ENCODE peak calls at places on chromosomes 5 and 9, in six cellular contexts. One of them, this sample, is unnamed.

GRCh38 chr9:114592356-114592755 is 4.8 kb downstream of the ATP6V1G1 start:
- DNase-seq in stimulated activated CD4-positive, alpha-beta T cell treated with anti-CD3 and anti-CD28 coated beads, Interleukin-12 subunit alpha, Interleukin-12 subunit beta, amount 100 ng/mL, for 48 hours: no peak
- DNase-seq in left ventricle myocardium superior: no peak
- DNase-seq in fibroblast of gingiva: peak
- DNase-seq in renal cortical epithelial cell: no peak
- DNase-seq in neural progenitor cell: no peak
- DNase-seq in this sample: no peak

GRCh38 chr5:111673896-111674626 is 82.9 kb downstream of the NREP start:
- DNase-seq in stimulated activated CD4-positive, alpha-beta T cell treated with anti-CD3 and anti-CD28 coated beads, Interleukin-12 subunit alpha, Interleukin-12 subunit beta, amount 100 ng/mL, for 48 hours: no peak
- DNase-seq in left ventricle myocardium superior: no peak
- DNase-seq in fibroblast of gingiva: no peak
- DNase-seq in renal cortical epithelial cell: no peak
- DNase-seq in neural progenitor cell: no peak
- DNase-seq in this sample: no peak

GRCh38 chr9:126397056-126397455 is 70.4 kb downstream of the MVB12B start:
- DNase-seq in stimulated activated CD4-positive, alpha-beta T cell treated with anti-CD3 and anti-CD28 coated beads, Interleukin-12 subunit alpha, Interleukin-12 subunit beta, amount 100 ng/mL, for 48 hours: peak
- DNase-seq in left ventricle myocardium superior: no peak
- DNase-seq in fibroblast of gingiva: no peak
- DNase-seq in renal cortical epithelial cell: no peak
- DNase-seq in neural progenitor cell: no peak
- DNase-seq in this sample: peak

GRCh38 chr9:18985464-18985951 is 47.5 kb downstream of the SAXO1 start:
- DNase-seq in stimulated activated CD4-positive, alpha-beta T cell treated with anti-CD3 and anti-CD28 coated beads, Interleukin-12 subunit alpha, Interleukin-12 subunit beta, amount 100 ng/mL, for 48 hours: no peak
- DNase-seq in left ventricle myocardium superior: no peak
- DNase-seq in fibroblast of gingiva: peak
- DNase-seq in renal cortical epithelial cell: peak
- DNase-seq in neural progenitor cell: no peak
- DNase-seq in this sample: no peak

GRCh38 chr5:14444988-14445387 is 136.6 kb upstream of the OTULINL start:
- DNase-seq in stimulated activated CD4-positive, alpha-beta T cell treated with anti-CD3 and anti-CD28 coated beads, Interleukin-12 subunit alpha, Interleukin-12 subunit beta, amount 100 ng/mL, for 48 hours: no peak
- DNase-seq in left ventricle myocardium superior: no peak
- DNase-seq in fibroblast of gingiva: no peak
- DNase-seq in renal cortical epithelial cell: peak
- DNase-seq in neural progenitor cell: no peak
- DNase-seq in this sample: no peak

GRCh38 chr9:131226226-131226625 is 50.1 kb downstream of the FAM78A start:
- DNase-seq in stimulated activated CD4-positive, alpha-beta T cell treated with anti-CD3 and anti-CD28 coated beads, Interleukin-12 subunit alpha, Interleukin-12 subunit beta, amount 100 ng/mL, for 48 hours: no peak
- DNase-seq in left ventricle myocardium superior: no peak
- DNase-seq in fibroblast of gingiva: no peak
- DNase-seq in renal cortical epithelial cell: no peak
- DNase-seq in neural progenitor cell: no peak
- DNase-seq in this sample: no peak

GRCh38 chr9:19102181-19102630 is 498 bp downstream of the HAUS6 start:
- DNase-seq in stimulated activated CD4-positive, alpha-beta T cell treated with anti-CD3 and anti-CD28 coated beads, Interleukin-12 subunit alpha, Interleukin-12 subunit beta, amount 100 ng/mL, for 48 hours: no peak
- DNase-seq in left ventricle myocardium superior: peak
- DNase-seq in fibroblast of gingiva: no peak
- DNase-seq in renal cortical epithelial cell: no peak
- DNase-seq in neural progenitor cell: peak
- DNase-seq in this sample: peak

GRCh38 chr5:127696688-127697087 is 6.5 kb upstream of the CCDC192 start:
- DNase-seq in stimulated activated CD4-positive, alpha-beta T cell treated with anti-CD3 and anti-CD28 coated beads, Interleukin-12 subunit alpha, Interleukin-12 subunit beta, amount 100 ng/mL, for 48 hours: no peak
- DNase-seq in left ventricle myocardium superior: no peak
- DNase-seq in fibroblast of gingiva: peak
- DNase-seq in renal cortical epithelial cell: peak
- DNase-seq in neural progenitor cell: no peak
- DNase-seq in this sample: no peak

GRCh38 chr5:156715287-156715686 is 134.8 kb upstream of the PPP1R2B start:
- DNase-seq in stimulated activated CD4-positive, alpha-beta T cell treated with anti-CD3 and anti-CD28 coated beads, Interleukin-12 subunit alpha, Interleukin-12 subunit beta, amount 100 ng/mL, for 48 hours: no peak
- DNase-seq in left ventricle myocardium superior: no peak
- DNase-seq in fibroblast of gingiva: no peak
- DNase-seq in renal cortical epithelial cell: peak
- DNase-seq in neural progenitor cell: peak
- DNase-seq in this sample: no peak

GRCh38 chr5:127002390-127002789 is 28.0 kb downstream of the MARCHF3 start:
- DNase-seq in stimulated activated CD4-positive, alpha-beta T cell treated with anti-CD3 and anti-CD28 coated beads, Interleukin-12 subunit alpha, Interleukin-12 subunit beta, amount 100 ng/mL, for 48 hours: no peak
- DNase-seq in left ventricle myocardium superior: no peak
- DNase-seq in fibroblast of gingiva: peak
- DNase-seq in renal cortical epithelial cell: no peak
- DNase-seq in neural progenitor cell: no peak
- DNase-seq in this sample: no peak

GRCh38 chr5:159891371-159891770 is 24.9 kb upstream of the ADRA1B start:
- DNase-seq in stimulated activated CD4-positive, alpha-beta T cell treated with anti-CD3 and anti-CD28 coated beads, Interleukin-12 subunit alpha, Interleukin-12 subunit beta, amount 100 ng/mL, for 48 hours: no peak
- DNase-seq in left ventricle myocardium superior: no peak
- DNase-seq in fibroblast of gingiva: no peak
- DNase-seq in renal cortical epithelial cell: peak
- DNase-seq in neural progenitor cell: peak
- DNase-seq in this sample: no peak

GRCh38 chr9:118659011-118659410 is 710.2 kb downstream of the BRINP1 start:
- DNase-seq in stimulated activated CD4-positive, alpha-beta T cell treated with anti-CD3 and anti-CD28 coated beads, Interleukin-12 subunit alpha, Interleukin-12 subunit beta, amount 100 ng/mL, for 48 hours: no peak
- DNase-seq in left ventricle myocardium superior: no peak
- DNase-seq in fibroblast of gingiva: no peak
- DNase-seq in renal cortical epithelial cell: no peak
- DNase-seq in neural progenitor cell: no peak
- DNase-seq in this sample: no peak

GRCh38 chr5:33148076-33148501 is 292.7 kb upstream of the TARS1 start:
- DNase-seq in stimulated activated CD4-positive, alpha-beta T cell treated with anti-CD3 and anti-CD28 coated beads, Interleukin-12 subunit alpha, Interleukin-12 subunit beta, amount 100 ng/mL, for 48 hours: no peak
- DNase-seq in left ventricle myocardium superior: no peak
- DNase-seq in fibroblast of gingiva: peak
- DNase-seq in renal cortical epithelial cell: peak
- DNase-seq in neural progenitor cell: no peak
- DNase-seq in this sample: peak

GRCh38 chr5:165630211-165630866 is 2124.9 kb downstream of the MAT2B start:
- DNase-seq in stimulated activated CD4-positive, alpha-beta T cell treated with anti-CD3 and anti-CD28 coated beads, Interleukin-12 subunit alpha, Interleukin-12 subunit beta, amount 100 ng/mL, for 48 hours: no peak
- DNase-seq in left ventricle myocardium superior: no peak
- DNase-seq in fibroblast of gingiva: peak
- DNase-seq in renal cortical epithelial cell: peak
- DNase-seq in neural progenitor cell: peak
- DNase-seq in this sample: peak

GRCh38 chr9:20297646-20298084 is 324.6 kb downstream of the MLLT3 start:
- DNase-seq in stimulated activated CD4-positive, alpha-beta T cell treated with anti-CD3 and anti-CD28 coated beads, Interleukin-12 subunit alpha, Interleukin-12 subunit beta, amount 100 ng/mL, for 48 hours: no peak
- DNase-seq in left ventricle myocardium superior: no peak
- DNase-seq in fibroblast of gingiva: peak
- DNase-seq in renal cortical epithelial cell: peak
- DNase-seq in neural progenitor cell: no peak
- DNase-seq in this sample: no peak

GRCh38 chr9:6418764-6419163 is 5.8 kb downstream of the UHRF2 start:
- DNase-seq in stimulated activated CD4-positive, alpha-beta T cell treated with anti-CD3 and anti-CD28 coated beads, Interleukin-12 subunit alpha, Interleukin-12 subunit beta, amount 100 ng/mL, for 48 hours: no peak
- DNase-seq in left ventricle myocardium superior: no peak
- DNase-seq in fibroblast of gingiva: no peak
- DNase-seq in renal cortical epithelial cell: no peak
- DNase-seq in neural progenitor cell: no peak
- DNase-seq in this sample: no peak

GRCh38 chr9:22084336-22085035 is 75.4 kb upstream of the CDKN2B start:
- DNase-seq in stimulated activated CD4-positive, alpha-beta T cell treated with anti-CD3 and anti-CD28 coated beads, Interleukin-12 subunit alpha, Interleukin-12 subunit beta, amount 100 ng/mL, for 48 hours: no peak
- DNase-seq in left ventricle myocardium superior: no peak
- DNase-seq in fibroblast of gingiva: peak
- DNase-seq in renal cortical epithelial cell: peak
- DNase-seq in neural progenitor cell: no peak
- DNase-seq in this sample: peak

GRCh38 chr5:87752362-87752761 is 339.6 kb upstream of the CCNH start:
- DNase-seq in stimulated activated CD4-positive, alpha-beta T cell treated with anti-CD3 and anti-CD28 coated beads, Interleukin-12 subunit alpha, Interleukin-12 subunit beta, amount 100 ng/mL, for 48 hours: no peak
- DNase-seq in left ventricle myocardium superior: no peak
- DNase-seq in fibroblast of gingiva: peak
- DNase-seq in renal cortical epithelial cell: no peak
- DNase-seq in neural progenitor cell: no peak
- DNase-seq in this sample: no peak

GRCh38 chr9:109401169-109401989 is 80.5 kb upstream of the EPB41L4B start:
- DNase-seq in stimulated activated CD4-positive, alpha-beta T cell treated with anti-CD3 and anti-CD28 coated beads, Interleukin-12 subunit alpha, Interleukin-12 subunit beta, amount 100 ng/mL, for 48 hours: no peak
- DNase-seq in left ventricle myocardium superior: no peak
- DNase-seq in fibroblast of gingiva: no peak
- DNase-seq in renal cortical epithelial cell: peak
- DNase-seq in neural progenitor cell: peak
- DNase-seq in this sample: peak

GRCh38 chr5:38168029-38168428 is 90.3 kb upstream of the EGFLAM start:
- DNase-seq in stimulated activated CD4-positive, alpha-beta T cell treated with anti-CD3 and anti-CD28 coated beads, Interleukin-12 subunit alpha, Interleukin-12 subunit beta, amount 100 ng/mL, for 48 hours: no peak
- DNase-seq in left ventricle myocardium superior: no peak
- DNase-seq in fibroblast of gingiva: no peak
- DNase-seq in renal cortical epithelial cell: no peak
- DNase-seq in neural progenitor cell: no peak
- DNase-seq in this sample: no peak

GRCh38 chr9:134393582-134394280 is 67.5 kb downstream of the RXRA start:
- DNase-seq in stimulated activated CD4-positive, alpha-beta T cell treated with anti-CD3 and anti-CD28 coated beads, Interleukin-12 subunit alpha, Interleukin-12 subunit beta, amount 100 ng/mL, for 48 hours: no peak
- DNase-seq in left ventricle myocardium superior: no peak
- DNase-seq in fibroblast of gingiva: no peak
- DNase-seq in renal cortical epithelial cell: no peak
- DNase-seq in neural progenitor cell: no peak
- DNase-seq in this sample: no peak

GRCh38 chr9:69376651-69377050 is 51.6 kb downstream of the ENTREP1 start:
- DNase-seq in stimulated activated CD4-positive, alpha-beta T cell treated with anti-CD3 and anti-CD28 coated beads, Interleukin-12 subunit alpha, Interleukin-12 subunit beta, amount 100 ng/mL, for 48 hours: no peak
- DNase-seq in left ventricle myocardium superior: peak
- DNase-seq in fibroblast of gingiva: peak
- DNase-seq in renal cortical epithelial cell: peak
- DNase-seq in neural progenitor cell: no peak
- DNase-seq in this sample: peak

GRCh38 chr5:92652735-92653134 is 928.3 kb downstream of the NR2F1-AS1 start:
- DNase-seq in stimulated activated CD4-positive, alpha-beta T cell treated with anti-CD3 and anti-CD28 coated beads, Interleukin-12 subunit alpha, Interleukin-12 subunit beta, amount 100 ng/mL, for 48 hours: no peak
- DNase-seq in left ventricle myocardium superior: no peak
- DNase-seq in fibroblast of gingiva: peak
- DNase-seq in renal cortical epithelial cell: no peak
- DNase-seq in neural progenitor cell: no peak
- DNase-seq in this sample: no peak

GRCh38 chr9:136982232-136983051 is at the start of gene LCNL1:
- DNase-seq in stimulated activated CD4-positive, alpha-beta T cell treated with anti-CD3 and anti-CD28 coated beads, Interleukin-12 subunit alpha, Interleukin-12 subunit beta, amount 100 ng/mL, for 48 hours: no peak
- DNase-seq in left ventricle myocardium superior: peak
- DNase-seq in fibroblast of gingiva: no peak
- DNase-seq in renal cortical epithelial cell: no peak
- DNase-seq in neural progenitor cell: no peak
- DNase-seq in this sample: no peak

GRCh38 chr9:70260606-70261005 is 1.8 kb downstream of the SMC5 start:
- DNase-seq in stimulated activated CD4-positive, alpha-beta T cell treated with anti-CD3 and anti-CD28 coated beads, Interleukin-12 subunit alpha, Interleukin-12 subunit beta, amount 100 ng/mL, for 48 hours: no peak
- DNase-seq in left ventricle myocardium superior: no peak
- DNase-seq in fibroblast of gingiva: no peak
- DNase-seq in renal cortical epithelial cell: no peak
- DNase-seq in neural progenitor cell: no peak
- DNase-seq in this sample: no peak

GRCh38 chr5:54171645-54172384 is 138.6 kb downstream of the ARL15 start:
- DNase-seq in stimulated activated CD4-positive, alpha-beta T cell treated with anti-CD3 and anti-CD28 coated beads, Interleukin-12 subunit alpha, Interleukin-12 subunit beta, amount 100 ng/mL, for 48 hours: no peak
- DNase-seq in left ventricle myocardium superior: no peak
- DNase-seq in fibroblast of gingiva: no peak
- DNase-seq in renal cortical epithelial cell: peak
- DNase-seq in neural progenitor cell: no peak
- DNase-seq in this sample: peak

GRCh38 chr5:109911731-109912130 is 222.0 kb downstream of the MAN2A1 start:
- DNase-seq in stimulated activated CD4-positive, alpha-beta T cell treated with anti-CD3 and anti-CD28 coated beads, Interleukin-12 subunit alpha, Interleukin-12 subunit beta, amount 100 ng/mL, for 48 hours: no peak
- DNase-seq in left ventricle myocardium superior: no peak
- DNase-seq in fibroblast of gingiva: peak
- DNase-seq in renal cortical epithelial cell: no peak
- DNase-seq in neural progenitor cell: no peak
- DNase-seq in this sample: peak

GRCh38 chr5:97142521-97143254 is at the start of gene LIX1:
- DNase-seq in stimulated activated CD4-positive, alpha-beta T cell treated with anti-CD3 and anti-CD28 coated beads, Interleukin-12 subunit alpha, Interleukin-12 subunit beta, amount 100 ng/mL, for 48 hours: no peak
- DNase-seq in left ventricle myocardium superior: no peak
- DNase-seq in fibroblast of gingiva: peak
- DNase-seq in renal cortical epithelial cell: no peak
- DNase-seq in neural progenitor cell: peak
- DNase-seq in this sample: peak

GRCh38 chr5:62312036-62312435 is 6.0 kb downstream of the KIF2A start:
- DNase-seq in stimulated activated CD4-positive, alpha-beta T cell treated with anti-CD3 and anti-CD28 coated beads, Interleukin-12 subunit alpha, Interleukin-12 subunit beta, amount 100 ng/mL, for 48 hours: no peak
- DNase-seq in left ventricle myocardium superior: no peak
- DNase-seq in fibroblast of gingiva: peak
- DNase-seq in renal cortical epithelial cell: peak
- DNase-seq in neural progenitor cell: no peak
- DNase-seq in this sample: no peak

GRCh38 chr5:61301345-61301744 is 30.7 kb upstream of the ZSWIM6 start:
- DNase-seq in stimulated activated CD4-positive, alpha-beta T cell treated with anti-CD3 and anti-CD28 coated beads, Interleukin-12 subunit alpha, Interleukin-12 subunit beta, amount 100 ng/mL, for 48 hours: no peak
- DNase-seq in left ventricle myocardium superior: no peak
- DNase-seq in fibroblast of gingiva: peak
- DNase-seq in renal cortical epithelial cell: no peak
- DNase-seq in neural progenitor cell: no peak
- DNase-seq in this sample: no peak

GRCh38 chr9:130137870-130138653 is 34.1 kb upstream of the NCS1 start:
- DNase-seq in stimulated activated CD4-positive, alpha-beta T cell treated with anti-CD3 and anti-CD28 coated beads, Interleukin-12 subunit alpha, Interleukin-12 subunit beta, amount 100 ng/mL, for 48 hours: no peak
- DNase-seq in left ventricle myocardium superior: peak
- DNase-seq in fibroblast of gingiva: peak
- DNase-seq in renal cortical epithelial cell: peak
- DNase-seq in neural progenitor cell: peak
- DNase-seq in this sample: peak

GRCh38 chr5:138752951-138753793 is at the start of gene CTNNA1:
- DNase-seq in stimulated activated CD4-positive, alpha-beta T cell treated with anti-CD3 and anti-CD28 coated beads, Interleukin-12 subunit alpha, Interleukin-12 subunit beta, amount 100 ng/mL, for 48 hours: peak
- DNase-seq in left ventricle myocardium superior: peak
- DNase-seq in fibroblast of gingiva: peak
- DNase-seq in renal cortical epithelial cell: peak
- DNase-seq in neural progenitor cell: peak
- DNase-seq in this sample: peak

This sample was measured in SJCRH30.